ENCODE peak calls at places on chromosomes 11 and 22, in seven cellular contexts. U is tibial artery, N is IMR-90, X is heart right ventricle, E is GM06990, S is K562, I is PC-9. K is an unnamed sample.

GRCh38 chr11:108500169-108500568 is 2.0 kb upstream of the POGLUT3 start:
- DNase-seq in X (no peak), U (no peak), S (no peak), N (no peak), I (no peak), E (no peak), K (no peak)

GRCh38 chr22:50620861-50621490 is 7.0 kb downstream of the ARSA start:
- DNase-seq in X (no peak), N (no peak), S (no peak), E (peak), I (no peak), U (peak), K (no peak)

GRCh38 chr11:91305402-91305801 is 919.2 kb upstream of the FAT3 start:
- DNase-seq in S (no peak), E (no peak), I (no peak), U (no peak), N (no peak), X (no peak), K (no peak)

GRCh38 chr11:115930276-115930675 is 426.1 kb upstream of the CADM1 start:
- DNase-seq in E (no peak), N (no peak), I (no peak), X (no peak), U (no peak), S (no peak), K (no peak)

GRCh38 chr11:121090145-121090721 is 10.8 kb upstream of the TECTA start:
- DNase-seq in N (no peak), X (no peak), I (no peak), U (no peak), E (no peak), S (no peak), K (no peak)

GRCh38 chr11:76266269-76266668 is 60.0 kb upstream of the WNT11 start:
- DNase-seq in I (peak), U (peak), S (no peak), N (peak), E (no peak), X (no peak), K (peak)

GRCh38 chr11:2927851-2928604 is 1.2 kb downstream of the PHLDA2 start:
- DNase-seq in U (peak), X (no peak), I (peak), S (peak), E (no peak), N (peak), K (no peak)

GRCh38 chr11:79438631-79439429 is 2.0 kb downstream of the TENM4 start:
- DNase-seq in E (peak), N (peak), S (no peak), X (peak), I (no peak), U (peak), K (peak)

GRCh38 chr11:61480261-61480660 is 28.3 kb upstream of the LRRC10B start:
- DNase-seq in X (no peak), U (no peak), N (no peak), S (no peak), E (no peak), I (no peak), K (no peak)

GRCh38 chr11:27124514-27125264 is 84.1 kb downstream of the BBOX1 start:
- DNase-seq in N (peak), X (no peak), S (no peak), E (no peak), I (no peak), U (no peak), K (no peak)

GRCh38 chr11:122235615-122236014 is 119.6 kb upstream of the BLID start:
- DNase-seq in S (no peak), N (peak), E (no peak), I (peak), X (peak), U (no peak), K (no peak)

GRCh38 chr11:35842958-35843357 is 100.9 kb upstream of the LDLRAD3 start:
- DNase-seq in N (no peak), X (no peak), S (no peak), I (no peak), E (no peak), U (no peak), K (no peak)

GRCh38 chr11:44589301-44589700 is 23.8 kb downstream of the CD82 start:
- DNase-seq in E (no peak), N (peak), X (no peak), S (no peak), U (no peak), I (no peak), K (no peak)

GRCh38 chr11:61293869-61294716 is 1.0 kb downstream of the VWCE start:
- DNase-seq in I (no peak), U (peak), N (peak), E (peak), X (peak), S (no peak), K (peak)

GRCh38 chr22:35379146-35379993 is 1.5 kb upstream of the HMOX1 start:
- DNase-seq in U (no peak), I (peak), E (no peak), S (no peak), X (no peak), N (no peak), K (no peak)

GRCh38 chr11:82365351-82365750 is 368.3 kb downstream of the FAM181B start:
- DNase-seq in N (no peak), X (no peak), S (no peak), I (no peak), E (no peak), U (no peak), K (no peak)

GRCh38 chr11:133999355-133999754 is 42.6 kb upstream of the IGSF9B start:
- DNase-seq in X (no peak), S (no peak), I (no peak), U (no peak), E (no peak), N (no peak), K (no peak)

GRCh38 chr11:200224-201003 is 6.8 kb downstream of the BET1L start:
- DNase-seq in X (no peak), U (no peak), E (no peak), I (no peak), N (no peak), S (no peak), K (no peak)

GRCh38 chr11:134514354-134514951 is 102.4 kb upstream of the B3GAT1 start:
- DNase-seq in E (no peak), N (no peak), I (no peak), X (no peak), S (no peak), U (peak), K (peak)

GRCh38 chr22:23401910-23402274 is 178.2 kb downstream of the IGLL1 start:
- DNase-seq in I (no peak), N (no peak), U (peak), E (no peak), S (peak), X (no peak), K (no peak)

GRCh38 chr11:26575946-26576345 is 3.9 kb upstream of the MUC15 start:
- DNase-seq in U (no peak), N (no peak), I (no peak), S (no peak), E (no peak), X (no peak), K (no peak)

GRCh38 chr11:102792604-102793003 is 5.4 kb downstream of the MMP1 start:
- DNase-seq in I (no peak), S (no peak), X (no peak), U (no peak), N (no peak), E (no peak), K (no peak)

GRCh38 chr11:123308077-123308476 is 113.0 kb upstream of the CLMP start:
- DNase-seq in N (peak), S (no peak), E (no peak), U (no peak), I (no peak), X (peak), K (no peak)

GRCh38 chr11:130498181-130498580 is 49.7 kb downstream of the ADAMTS15 start:
- DNase-seq in I (no peak), N (no peak), S (no peak), X (no peak), U (no peak), E (no peak), K (no peak)

GRCh38 chr11:124758355-124759267 is 3.5 kb downstream of the ESAM start:
- DNase-seq in I (no peak), E (peak), S (peak), X (peak), N (peak), U (peak), K (no peak)

GRCh38 chr11:73597956-73598718 is at the start of gene FAM168A:
- DNase-seq in X (peak), S (peak), E (peak), I (peak), U (peak), N (peak), K (peak)
- TF ChIP-seq CTCF in X (no peak), S (peak), E (peak), I (no peak), U (peak), N (peak), K (no peak)

GRCh38 chr11:118003456-118003855 is 17.3 kb downstream of the IL10RA start:
- DNase-seq in I (peak), S (no peak), X (no peak), E (no peak), U (no peak), N (no peak), K (no peak)
- H3K4me3 ChIP-seq in I (no peak), S (no peak), X (no peak), E (no peak), U (no peak), N (no peak), K (no peak)

GRCh38 chr11:40162901-40163300 is 1296.6 kb downstream of the LRRC4C start:
- DNase-seq in S (no peak), I (no peak), N (no peak), X (no peak), U (no peak), E (no peak), K (no peak)
- TF ChIP-seq CTCF in S (no peak), I (no peak), N (no peak), X (no peak), U (no peak), E (no peak), K (no peak)

GRCh38 chr22:37454857-37455686 is 27.8 kb upstream of the ELFN2 start:
- DNase-seq in S (peak), X (no peak), N (peak), U (no peak), I (peak), E (no peak), K (no peak)
- H3K4me3 ChIP-seq in S (no peak), X (no peak), N (no peak), U (no peak), I (peak), E (no peak), K (no peak)